ENCODE peak calls at places on chromosome 17, in eight cellular contexts. N is chondrocyte; Z is stimulated activated CD4-positive, alpha-beta T cell treated with anti-CD3 and anti-CD28 coated beads, Interleukin-2, amount 100 ng/mL, for 48 hours; U is NCI-H2171 treated with DMSO at 0.1 percent for 48 hours; D is lung; M is K562; J is OCI-M1; S is NCI-H2029. E is an unnamed sample.

GRCh38 chr17:57870283-57870635 is 20.4 kb upstream of the MRPS23 start:
- DNase-seq in N (no peak), Z (no peak), U (peak; percentile 68), D (no peak), M (no peak), J (no peak), S (no peak), E (peak; percentile 68)

GRCh38 chr17:21551081-21551881 is 141.0 kb upstream of the KCNJ18 start:
- DNase-seq in N (no peak), Z (peak; percentile 70), U (peak; percentile 87), D (peak; percentile 75), M (peak; percentile 93), J (peak; percentile 71), S (no peak), E (peak; percentile 91)

GRCh38 chr17:39591958-39592954 is 15.5 kb downstream of the NEUROD2 start:
- DNase-seq in N (peak; percentile 76), Z (peak; percentile 33), U (peak; percentile 80), D (peak; percentile 40), M (peak; percentile 59), J (peak; percentile 65), S (no peak), E (peak; percentile 49)

GRCh38 chr17:34980681-34981537 is 597 bp downstream of the LIG3 start:
- DNase-seq in N (no peak), Z (peak; percentile 37), U (peak; percentile 83), D (peak; percentile 69), M (peak; percentile 92), J (peak; percentile 84), S (no peak), E (peak; percentile 43)

GRCh38 chr17:6101706-6102105 is 31.5 kb downstream of the WSCD1 start:
- DNase-seq in N (peak; percentile 4), Z (no peak), U (peak; percentile 60), D (no peak), M (no peak), J (no peak), S (no peak), E (peak; percentile 34)

GRCh38 chr17:62671553-62671952 is 44.1 kb downstream of the MRC2 start:
- DNase-seq in N (no peak), Z (no peak), U (no peak), D (no peak), M (peak; percentile 57), J (no peak), S (peak; percentile 83), E (no peak)

GRCh38 chr17:17693253-17693954 is 12.1 kb downstream of the RAI1 start:
- DNase-seq in N (no peak), Z (no peak), U (peak; percentile 90), D (peak; percentile 67), M (no peak), J (peak; percentile 37), S (peak; percentile 76), E (peak; percentile 37)

GRCh38 chr17:39527220-39527813 is 66.0 kb downstream of the CDK12 start:
- DNase-seq in N (no peak), Z (no peak), U (peak; percentile 59), D (no peak), M (peak; percentile 22), J (peak; percentile 78), S (no peak), E (peak; percentile 34)